ENCODE peak calls at places on chromosomes 1 and 21, in seven cellular contexts. Y is endothelial cell, R is WTC11, L is tibial artery, V is heart left ventricle, O is lung, S is foreskin fibroblast. I is an unnamed sample.

GRCh38 chr1:173453982-173454381 is 23.2 kb upstream of the PRDX6 start:
- DNase-seq in Y (no peak), R (no peak), L (no peak), V (no peak), O (no peak), S (no peak), I (no peak)

GRCh38 chr1:165954940-165955339 is 127.5 kb downstream of the UCK2 start:
- DNase-seq in Y (no peak), R (no peak), L (no peak), V (peak; percentile 36), O (no peak), S (peak; percentile 79), I (peak; percentile 71)

GRCh38 chr21:38139380-38140168 is 117.2 kb upstream of the KCNJ15 start:
- DNase-seq in Y (no peak), R (no peak), L (no peak), V (no peak), O (peak; percentile 39), S (no peak), I (no peak)

GRCh38 chr1:197672347-197672746 is 102.9 kb downstream of the DENND1B start:
- DNase-seq in Y (no peak), R (no peak), L (no peak), V (no peak), O (no peak), S (no peak), I (no peak)

GRCh38 chr1:246460411-246460810 is 46.7 kb downstream of the SMYD3 start:
- DNase-seq in Y (no peak), R (no peak), L (no peak), V (no peak), O (no peak), S (no peak), I (no peak)

GRCh38 chr1:178627037-178627436 is 98.0 kb upstream of the RALGPS2 start:
- DNase-seq in Y (no peak), R (no peak), L (no peak), V (no peak), O (no peak), S (no peak), I (no peak)

GRCh38 chr1:33302325-33302724 is 18.6 kb downstream of the A3GALT2 start:
- DNase-seq in Y (no peak), R (no peak), L (no peak), V (no peak), O (no peak), S (no peak), I (no peak)

GRCh38 chr1:9815150-9815549 is 8.6 kb downstream of the CLSTN1 start:
- DNase-seq in Y (no peak), R (no peak), L (no peak), V (no peak), O (no peak), S (no peak), I (no peak)

GRCh38 chr1:40133122-40133665 is 28.0 kb upstream of the RLF start:
- DNase-seq in Y (no peak), R (no peak), L (no peak), V (no peak), O (no peak), S (peak; percentile 19), I (no peak)

GRCh38 chr21:34620084-34620665 is 5.3 kb upstream of the RCAN1 start:
- DNase-seq in Y (no peak), R (no peak), L (no peak), V (peak; percentile 34), O (no peak), S (no peak), I (no peak)

GRCh38 chr1:23177438-23178380 is 9.1 kb upstream of the LUZP1 start:
- DNase-seq in Y (peak; percentile 94), R (peak; percentile 82), L (peak; percentile 60), V (peak; percentile 91), O (peak; percentile 72), S (peak; percentile 64), I (no peak)

GRCh38 chr1:82704393-82704792 is 903.7 kb downstream of the ADGRL2 start:
- DNase-seq in Y (no peak), R (no peak), L (no peak), V (no peak), O (no peak), S (no peak), I (no peak)

GRCh38 chr1:213366141-213366831 is 315.2 kb downstream of the RPS6KC1 start:
- DNase-seq in Y (no peak), R (no peak), L (no peak), V (no peak), O (no peak), S (no peak), I (no peak)

GRCh38 chr21:34743831-34744230 is 75.0 kb downstream of the CLIC6 start:
- DNase-seq in Y (no peak), R (no peak), L (peak; percentile 66), V (peak; percentile 22), O (peak; percentile 34), S (peak; percentile 52), I (peak; percentile 56)

GRCh38 chr1:241772932-241773500 is 75.0 kb upstream of the EXO1 start:
- DNase-seq in Y (no peak), R (no peak), L (no peak), V (no peak), O (no peak), S (no peak), I (no peak)

GRCh38 chr1:223713546-223714420 is 1.4 kb downstream of the CAPN2 start:
- DNase-seq in Y (no peak), R (no peak), L (no peak), V (no peak), O (no peak), S (no peak), I (no peak)

GRCh38 chr1:168763031-168763430 is 34.0 kb upstream of the DPT start:
- DNase-seq in Y (no peak), R (no peak), L (no peak), V (no peak), O (no peak), S (no peak), I (no peak)

GRCh38 chr1:180157108-180157507 is 2.4 kb downstream of the QSOX1 start:
- DNase-seq in Y (no peak), R (no peak), L (no peak), V (no peak), O (no peak), S (peak; percentile 40), I (no peak)

GRCh38 chr1:87329051-87329755 is 523 bp downstream of the LMO4 start:
- DNase-seq in Y (peak; percentile 61), R (peak; percentile 60), L (peak; percentile 34), V (peak; percentile 55), O (peak; percentile 49), S (no peak), I (no peak)

GRCh38 chr21:41149199-41149598 is 18.8 kb upstream of the BACE2 start:
- DNase-seq in Y (no peak), R (no peak), L (no peak), V (no peak), O (no peak), S (no peak), I (no peak)

GRCh38 chr1:243520831-243521230 is 265.0 kb downstream of the SDCCAG8 start:
- DNase-seq in Y (no peak), R (no peak), L (no peak), V (no peak), O (no peak), S (no peak), I (no peak)

GRCh38 chr1:6502000-6502891 is 10.8 kb upstream of the PLEKHG5 start:
- DNase-seq in Y (no peak), R (no peak), L (peak; percentile 78), V (peak; percentile 87), O (no peak), S (no peak), I (no peak)

GRCh38 chr1:82121421-82121820 is 320.7 kb downstream of the ADGRL2 start:
- DNase-seq in Y (no peak), R (no peak), L (no peak), V (no peak), O (no peak), S (no peak), I (no peak)

GRCh38 chr1:155669233-155670162 is 19.1 kb downstream of the YY1AP1 start:
- DNase-seq in Y (no peak), R (no peak), L (no peak), V (no peak), O (no peak), S (no peak), I (no peak)

GRCh38 chr1:36351222-36351977 is 28.0 kb upstream of the EVA1B start:
- DNase-seq in Y (no peak), R (no peak), L (no peak), V (no peak), O (peak; percentile 43), S (peak; percentile 92), I (peak; percentile 77)

GRCh38 chr1:18481190-18481920 is 625 bp downstream of the KLHDC7A start:
- DNase-seq in Y (no peak), R (no peak), L (no peak), V (no peak), O (no peak), S (no peak), I (no peak)

GRCh38 chr1:44559913-44560312 is 114.4 kb downstream of the TMEM53 start:
- DNase-seq in Y (no peak), R (no peak), L (no peak), V (no peak), O (no peak), S (no peak), I (no peak)
- TF ChIP-seq CTCF in Y (no peak), R (no peak), L (no peak), V (no peak), O (no peak), S (no peak), I (no peak)

DNA sequence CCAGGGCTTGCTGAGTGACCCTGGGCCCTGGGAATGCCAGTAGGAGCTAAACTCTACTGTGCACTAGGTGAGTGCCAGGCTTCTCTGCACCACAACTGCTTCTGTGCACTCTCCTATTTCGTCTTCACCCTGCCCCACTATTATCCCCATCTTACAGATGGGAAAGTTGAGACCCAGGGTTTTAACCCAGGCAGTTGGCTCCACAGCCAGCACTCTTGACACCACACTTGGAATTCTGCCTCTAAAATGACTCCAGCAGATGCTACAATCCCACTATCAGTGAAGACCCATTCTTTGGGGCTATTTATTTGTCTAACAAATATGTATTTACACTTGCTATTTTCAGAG is 56.1 kb downstream of the FOXO6 start:
- DNase-seq in Y (no peak), R (no peak), L (no peak), V (no peak), O (no peak), S (no peak), I (no peak)
- TF ChIP-seq CTCF in Y (peak; percentile 4), R (no peak), L (no peak), V (no peak), O (no peak), S (no peak), I (no peak)

GRCh38 chr21:46585191-46585953 is 19.5 kb downstream of the S100B start:
- DNase-seq in Y (no peak), R (no peak), L (no peak), V (no peak), O (no peak), S (no peak), I (no peak)

GRCh38 chr21:46581780-46582307 is 23.0 kb downstream of the S100B start:
- DNase-seq in Y (no peak), R (no peak), L (no peak), V (no peak), O (no peak), S (no peak), I (no peak)
- TF ChIP-seq CTCF in Y (no peak), R (no peak), L (no peak), V (no peak), O (no peak), S (no peak), I (no peak)

DNA sequence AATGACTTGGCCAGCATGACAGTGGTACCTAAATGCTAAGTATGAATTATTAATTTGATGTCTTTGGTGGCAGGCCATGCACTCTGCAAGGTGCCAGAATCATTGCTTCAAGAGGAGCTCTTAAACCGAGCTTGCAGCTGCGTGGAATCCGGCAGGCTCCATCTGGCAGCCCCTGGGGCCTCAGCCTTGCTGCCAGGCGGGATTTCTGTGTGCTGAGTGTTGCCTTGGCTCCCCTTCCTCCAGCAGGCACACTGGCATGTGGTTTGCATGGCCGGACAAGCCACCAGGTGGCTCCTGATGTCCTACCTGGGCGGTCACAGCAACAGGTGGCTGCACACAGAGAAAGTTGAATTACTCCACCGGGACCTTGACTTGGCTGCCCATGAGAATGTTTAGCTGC is 155.4 kb downstream of the URB2 start:
- DNase-seq in Y (no peak), R (peak; percentile 22), L (no peak), V (no peak), O (peak; percentile 38), S (no peak), I (no peak)
- TF ChIP-seq CTCF in Y (no peak), R (no peak), L (no peak), V (peak; percentile 8), O (peak; percentile 1), S (no peak), I (no peak)